ENCODE peak calls at places on chromosomes 13 and 19, in ten cellular contexts. O is type B pancreatic cell; M is cardiac muscle cell; B is NCI-H446 treated with DMSO at 0.1 percent for 48 hours; F is NCI-H1092 treated with DMSO at 0.1 percent for 48 hours; L is smooth muscle cell of the brain vasculature; U is progenitor cell of endocrine pancreas; A is thoracic aorta; I is WTC11; J is activated CD8-positive, alpha-beta memory T cell treated with anti-CD3 and anti-CD28 coated beads for 4 hours. W is an unnamed sample.

GRCh38 chr19:47511128-47511517 is 3.7 kb downstream of the NAPA start:
- DNase-seq in O (no peak), M (peak; percentile 52), B (peak; percentile 78), F (no peak), L (no peak), U (no peak), A (no peak), I (no peak), J (no peak), W (no peak)

GRCh38 chr19:38024991-38025716 is 118.1 kb downstream of the SIPA1L3 start:
- DNase-seq in O (no peak), M (no peak), B (peak; percentile 59), F (peak; percentile 48), L (no peak), U (no peak), A (no peak), I (peak; percentile 53), J (no peak), W (no peak)

GRCh38 chr19:5967571-5967970 is 10.4 kb downstream of the RANBP3 start:
- DNase-seq in O (no peak), M (no peak), B (no peak), F (no peak), L (no peak), U (no peak), A (no peak), I (no peak), J (no peak), W (no peak)

GRCh38 chr19:57664269-57665127 is 4.2 kb upstream of the ZSCAN4 start:
- DNase-seq in O (peak; percentile 72), M (peak; percentile 76), B (peak; percentile 72), F (peak; percentile 21), L (peak; percentile 13), U (peak; percentile 46), A (no peak), I (peak; percentile 67), J (no peak), W (peak; percentile 87)

GRCh38 chr13:109773276-109773675 is 13.1 kb downstream of the IRS2 start:
- DNase-seq in O (no peak), M (no peak), B (no peak), F (no peak), L (no peak), U (no peak), A (no peak), I (no peak), J (no peak), W (peak; percentile 36)

GRCh38 chr19:21383980-21384582 is 12.9 kb upstream of the ZNF493 start:
- DNase-seq in O (no peak), M (no peak), B (no peak), F (no peak), L (no peak), U (no peak), A (no peak), I (no peak), J (no peak), W (no peak)

GRCh38 chr13:109088101-109088500 is 458.7 kb downstream of the MYO16 start:
- DNase-seq in O (no peak), M (no peak), B (no peak), F (no peak), L (no peak), U (no peak), A (no peak), I (no peak), J (no peak), W (no peak)

GRCh38 chr13:113668491-113668971 is 1.5 kb downstream of the GRK1 start:
- DNase-seq in O (peak; percentile 61), M (no peak), B (no peak), F (no peak), L (no peak), U (no peak), A (no peak), I (peak; percentile 8), J (no peak), W (no peak)

GRCh38 chr19:54209748-54210494 is 9.3 kb downstream of the RPS9 start:
- DNase-seq in O (no peak), M (peak; percentile 99), B (peak; percentile 28), F (peak; percentile 81), L (peak; percentile 94), U (no peak), A (peak; percentile 65), I (no peak), J (no peak), W (peak; percentile 99)

GRCh38 chr13:37164635-37165034 is 59.2 kb upstream of the CSNK1A1L start:
- DNase-seq in O (no peak), M (no peak), B (no peak), F (no peak), L (no peak), U (no peak), A (no peak), I (no peak), J (no peak), W (no peak)

GRCh38 chr13:25215253-25215575 is 43.1 kb upstream of the AMER2 start:
- DNase-seq in O (no peak), M (no peak), B (no peak), F (no peak), L (no peak), U (no peak), A (no peak), I (no peak), J (no peak), W (no peak)

GRCh38 chr13:35804901-35805300 is 326.3 kb downstream of the DCLK1 start:
- DNase-seq in O (no peak), M (peak; percentile 6), B (no peak), F (no peak), L (no peak), U (no peak), A (no peak), I (no peak), J (no peak), W (no peak)

GRCh38 chr19:9823816-9824215 is 3.9 kb upstream of the UBL5 start:
- DNase-seq in O (no peak), M (no peak), B (no peak), F (no peak), L (no peak), U (no peak), A (no peak), I (no peak), J (no peak), W (peak; percentile 90)

GRCh38 chr19:34308381-34309367 is 54.3 kb downstream of the GARRE1 start:
- DNase-seq in O (no peak), M (peak; percentile 90), B (no peak), F (no peak), L (no peak), U (no peak), A (no peak), I (no peak), J (no peak), W (peak; percentile 25)

GRCh38 chr13:59363950-59364349 is 799.8 kb downstream of the DIAPH3 start:
- DNase-seq in O (no peak), M (no peak), B (no peak), F (no peak), L (no peak), U (no peak), A (no peak), I (no peak), J (no peak), W (no peak)

GRCh38 chr13:33756929-33757328 is 61.0 kb upstream of the RFC3 start:
- DNase-seq in O (no peak), M (no peak), B (no peak), F (no peak), L (no peak), U (no peak), A (no peak), I (no peak), J (no peak), W (no peak)

GRCh38 chr13:113024466-113024865 is 55.5 kb downstream of the MCF2L start:
- DNase-seq in O (no peak), M (no peak), B (no peak), F (no peak), L (no peak), U (no peak), A (no peak), I (no peak), J (no peak), W (no peak)

GRCh38 chr13:51317262-51317661 is 22.2 kb upstream of the SERPINE3 start:
- DNase-seq in O (no peak), M (no peak), B (no peak), F (no peak), L (peak; percentile 62), U (no peak), A (no peak), I (no peak), J (no peak), W (no peak)

GRCh38 chr13:59842507-59842906 is 321.2 kb downstream of the DIAPH3 start:
- DNase-seq in O (no peak), M (no peak), B (no peak), F (no peak), L (no peak), U (no peak), A (no peak), I (no peak), J (no peak), W (no peak)

GRCh38 chr13:78604782-78605611 is 1.6 kb upstream of the POU4F1 start:
- DNase-seq in O (no peak), M (no peak), B (no peak), F (peak; percentile 57), L (no peak), U (no peak), A (no peak), I (peak; percentile 47), J (no peak), W (no peak)

GRCh38 chr13:28744091-28744536 is 25.3 kb upstream of the SLC46A3 start:
- DNase-seq in O (no peak), M (peak; percentile 82), B (no peak), F (no peak), L (peak; percentile 62), U (no peak), A (no peak), I (no peak), J (no peak), W (peak; percentile 37)

GRCh38 chr19:4371209-4371897 is 28.0 kb downstream of the MPND start:
- DNase-seq in O (no peak), M (no peak), B (no peak), F (no peak), L (no peak), U (no peak), A (no peak), I (no peak), J (no peak), W (peak; percentile 94)

GRCh38 chr13:33087091-33087490 is 70.9 kb downstream of the KL start:
- DNase-seq in O (no peak), M (peak; percentile 56), B (no peak), F (no peak), L (no peak), U (no peak), A (no peak), I (no peak), J (no peak), W (peak; percentile 84)

GRCh38 chr13:63425131-63425530 is 2009.5 kb upstream of the PCDH20 start:
- DNase-seq in O (no peak), M (no peak), B (no peak), F (no peak), L (no peak), U (no peak), A (no peak), I (no peak), J (no peak), W (no peak)

GRCh38 chr19:6668696-6669095 is 1.3 kb downstream of the TNFSF14 start:
- DNase-seq in O (no peak), M (no peak), B (no peak), F (no peak), L (no peak), U (no peak), A (no peak), I (no peak), J (no peak), W (peak; percentile 2)

GRCh38 chr13:50843256-50844043 is at the start of gene DLEU7:
- DNase-seq in O (peak; percentile 73), M (no peak), B (no peak), F (no peak), L (no peak), U (peak; percentile 25), A (no peak), I (peak; percentile 79), J (no peak), W (no peak)

GRCh38 chr13:23069571-23069970 is 111.2 kb upstream of the SGCG start:
- DNase-seq in O (no peak), M (peak; percentile 74), B (no peak), F (no peak), L (no peak), U (no peak), A (no peak), I (no peak), J (no peak), W (peak; percentile 72)

GRCh38 chr19:29834991-29835390 is 23.2 kb downstream of the CCNE1 start:
- DNase-seq in O (no peak), M (no peak), B (no peak), F (no peak), L (no peak), U (no peak), A (no peak), I (no peak), J (no peak), W (no peak)